ENCODE peak calls at places on chromosomes 13 and 19, in nine cellular contexts. One of them, this sample, is unnamed.

GRCh38 chr19:18023596-18024212 is 15.7 kb downstream of the ARRDC2 start:
- DNase-seq in IMR-90: no peak
- DNase-seq in esophagus squamous epithelium: peak; percentile 45
- DNase-seq in HepG2: no peak
- DNase-seq in suprapubic skin: peak; percentile 86
- DNase-seq in spleen: peak; percentile 95
- DNase-seq in tibial nerve: peak; percentile 89
- DNase-seq in adrenal gland: peak; percentile 83
- DNase-seq in transverse colon: peak; percentile 78
- DNase-seq in this sample: peak; percentile 91

GRCh38 chr19:50315773-50316448 is 13.3 kb downstream of the KCNC3 start:
- DNase-seq in adrenal gland: no peak
- DNase-seq in tibial nerve: no peak
- DNase-seq in HepG2: no peak
- DNase-seq in esophagus squamous epithelium: no peak
- DNase-seq in suprapubic skin: no peak
- DNase-seq in IMR-90: no peak
- DNase-seq in spleen: no peak
- DNase-seq in transverse colon: no peak
- DNase-seq in this sample: no peak

GRCh38 chr13:27971236-27971645 is 2.1 kb upstream of the CDX2 start:
- DNase-seq in IMR-90: no peak
- DNase-seq in HepG2: no peak
- DNase-seq in adrenal gland: no peak
- DNase-seq in suprapubic skin: no peak
- DNase-seq in spleen: no peak
- DNase-seq in esophagus squamous epithelium: no peak
- DNase-seq in tibial nerve: no peak
- DNase-seq in transverse colon: peak; percentile 81
- DNase-seq in this sample: no peak

GRCh38 chr13:81957121-81957520 is 1616.2 kb upstream of the SPRY2 start:
- DNase-seq in spleen: no peak
- DNase-seq in adrenal gland: no peak
- DNase-seq in esophagus squamous epithelium: no peak
- DNase-seq in transverse colon: no peak
- DNase-seq in HepG2: peak; percentile 2
- DNase-seq in suprapubic skin: no peak
- DNase-seq in IMR-90: no peak
- DNase-seq in tibial nerve: no peak
- DNase-seq in this sample: no peak

GRCh38 chr13:97387487-97388353 is 46.2 kb upstream of the RAP2A start:
- DNase-seq in tibial nerve: no peak
- DNase-seq in spleen: no peak
- DNase-seq in esophagus squamous epithelium: no peak
- DNase-seq in IMR-90: no peak
- DNase-seq in transverse colon: no peak
- DNase-seq in adrenal gland: no peak
- DNase-seq in HepG2: no peak
- DNase-seq in suprapubic skin: no peak
- DNase-seq in this sample: no peak

GRCh38 chr13:36344886-36345437 is 1.2 kb downstream of the SPART start:
- DNase-seq in transverse colon: no peak
- DNase-seq in IMR-90: no peak
- DNase-seq in tibial nerve: no peak
- DNase-seq in esophagus squamous epithelium: no peak
- DNase-seq in adrenal gland: no peak
- DNase-seq in HepG2: no peak
- DNase-seq in spleen: no peak
- DNase-seq in suprapubic skin: no peak
- DNase-seq in this sample: no peak

GRCh38 chr13:39602614-39603366 is at the start of gene LHFPL6:
- DNase-seq in tibial nerve: peak; percentile 72
- DNase-seq in adrenal gland: peak; percentile 86
- DNase-seq in suprapubic skin: peak; percentile 90
- DNase-seq in IMR-90: peak; percentile 77
- DNase-seq in spleen: peak; percentile 87
- DNase-seq in HepG2: peak; percentile 3
- DNase-seq in esophagus squamous epithelium: no peak
- DNase-seq in transverse colon: peak; percentile 75
- DNase-seq in this sample: peak; percentile 91

GRCh38 chr13:44013666-44014291 is 134.1 kb downstream of the LACC1 start:
- DNase-seq in suprapubic skin: no peak
- DNase-seq in tibial nerve: no peak
- DNase-seq in adrenal gland: no peak
- DNase-seq in IMR-90: peak; percentile 77
- DNase-seq in transverse colon: no peak
- DNase-seq in HepG2: no peak
- DNase-seq in spleen: no peak
- DNase-seq in esophagus squamous epithelium: no peak
- DNase-seq in this sample: no peak

GRCh38 chr19:40750035-40750284 is 317 bp downstream of the ACTMAP start:
- DNase-seq in esophagus squamous epithelium: no peak
- DNase-seq in suprapubic skin: no peak
- DNase-seq in IMR-90: no peak
- DNase-seq in transverse colon: no peak
- DNase-seq in adrenal gland: no peak
- DNase-seq in HepG2: no peak
- DNase-seq in spleen: no peak
- DNase-seq in tibial nerve: no peak
- DNase-seq in this sample: no peak

GRCh38 chr13:51148952-51149573 is 38.0 kb upstream of the C13orf42 start:
- DNase-seq in suprapubic skin: no peak
- DNase-seq in HepG2: no peak
- DNase-seq in adrenal gland: peak; percentile 59
- DNase-seq in tibial nerve: no peak
- DNase-seq in transverse colon: peak; percentile 11
- DNase-seq in spleen: no peak
- DNase-seq in IMR-90: peak; percentile 45
- DNase-seq in esophagus squamous epithelium: no peak
- DNase-seq in this sample: no peak

GRCh38 chr19:15379996-15380647 is 535 bp upstream of the AKAP8 start:
- DNase-seq in tibial nerve: no peak
- DNase-seq in IMR-90: peak; percentile 11
- DNase-seq in transverse colon: peak; percentile 80
- DNase-seq in spleen: no peak
- DNase-seq in suprapubic skin: no peak
- DNase-seq in HepG2: peak; percentile 48
- DNase-seq in esophagus squamous epithelium: no peak
- DNase-seq in adrenal gland: peak; percentile 59
- DNase-seq in this sample: no peak
- TF ChIP-seq POLR2A in tibial nerve: no peak
- TF ChIP-seq POLR2A in IMR-90: no peak
- TF ChIP-seq POLR2A in transverse colon: peak; percentile 13
- TF ChIP-seq POLR2A in spleen: no peak
- TF ChIP-seq POLR2A in suprapubic skin: no peak
- TF ChIP-seq POLR2A in HepG2: no peak
- TF ChIP-seq POLR2A in esophagus squamous epithelium: no peak
- TF ChIP-seq POLR2A in adrenal gland: no peak
- TF ChIP-seq POLR2A in this sample: no peak

GRCh38 chr19:16919496-16919895 is 30.7 kb downstream of the F2RL3 start:
- DNase-seq in spleen: no peak
- DNase-seq in HepG2: no peak
- DNase-seq in tibial nerve: no peak
- DNase-seq in transverse colon: no peak
- DNase-seq in adrenal gland: no peak
- DNase-seq in suprapubic skin: no peak
- DNase-seq in esophagus squamous epithelium: no peak
- DNase-seq in IMR-90: no peak
- DNase-seq in this sample: no peak

GRCh38 chr19:16922949-16923348 is 34.1 kb downstream of the F2RL3 start:
- DNase-seq in IMR-90: no peak
- DNase-seq in suprapubic skin: no peak
- DNase-seq in adrenal gland: no peak
- DNase-seq in esophagus squamous epithelium: no peak
- DNase-seq in transverse colon: no peak
- DNase-seq in spleen: no peak
- DNase-seq in HepG2: no peak
- DNase-seq in tibial nerve: no peak
- DNase-seq in this sample: no peak

GRCh38 chr19:16922592-16922934 is 33.8 kb downstream of the F2RL3 start:
- DNase-seq in spleen: no peak
- DNase-seq in transverse colon: no peak
- DNase-seq in esophagus squamous epithelium: no peak
- DNase-seq in adrenal gland: no peak
- DNase-seq in HepG2: no peak
- DNase-seq in suprapubic skin: no peak
- DNase-seq in tibial nerve: no peak
- DNase-seq in IMR-90: no peak
- DNase-seq in this sample: no peak

GRCh38 chr19:16920816-16921529 is 32.2 kb downstream of the F2RL3 start:
- DNase-seq in spleen: no peak
- DNase-seq in IMR-90: peak; percentile 88
- DNase-seq in HepG2: no peak
- DNase-seq in esophagus squamous epithelium: no peak
- DNase-seq in adrenal gland: peak; percentile 90
- DNase-seq in tibial nerve: no peak
- DNase-seq in transverse colon: no peak
- DNase-seq in suprapubic skin: no peak
- DNase-seq in this sample: no peak

GRCh38 chr19:16921766-16922591 is 33.2 kb downstream of the F2RL3 start:
- DNase-seq in suprapubic skin: no peak
- DNase-seq in HepG2: no peak
- DNase-seq in tibial nerve: no peak
- DNase-seq in spleen: no peak
- DNase-seq in IMR-90: no peak
- DNase-seq in transverse colon: no peak
- DNase-seq in adrenal gland: no peak
- DNase-seq in esophagus squamous epithelium: no peak
- DNase-seq in this sample: no peak
- H3K4me1 ChIP-seq in suprapubic skin: peaks cover 8% of the 10 kb centered on the region
- H3K4me1 ChIP-seq in HepG2: no peaks in the 10 kb centered on the region
- H3K4me1 ChIP-seq in tibial nerve: no peaks in the 10 kb centered on the region
- H3K4me1 ChIP-seq in spleen: no peaks in the 10 kb centered on the region
- H3K4me1 ChIP-seq in IMR-90: no peaks in the 10 kb centered on the region
- H3K4me1 ChIP-seq in transverse colon: no peaks in the 10 kb centered on the region
- H3K4me1 ChIP-seq in adrenal gland: no peaks in the 10 kb centered on the region
- H3K4me1 ChIP-seq in esophagus squamous epithelium: peaks cover 18% of the 10 kb centered on the region
- H3K4me1 ChIP-seq in this sample: no peaks in the 10 kb centered on the region

GRCh38 chr19:1616396-1616795 is 11.1 kb upstream of the UQCR11 start:
- DNase-seq in suprapubic skin: no peak
- DNase-seq in tibial nerve: no peak
- DNase-seq in HepG2: no peak
- DNase-seq in spleen: no peak
- DNase-seq in transverse colon: no peak
- DNase-seq in IMR-90: no peak
- DNase-seq in adrenal gland: peak; percentile 77
- DNase-seq in esophagus squamous epithelium: no peak
- DNase-seq in this sample: no peak

GRCh38 chr19:1611353-1611752 is 6.1 kb upstream of the UQCR11 start:
- DNase-seq in esophagus squamous epithelium: no peak
- DNase-seq in adrenal gland: no peak
- DNase-seq in tibial nerve: no peak
- DNase-seq in HepG2: no peak
- DNase-seq in IMR-90: no peak
- DNase-seq in suprapubic skin: no peak
- DNase-seq in spleen: no peak
- DNase-seq in transverse colon: no peak
- DNase-seq in this sample: no peak

GRCh38 chr19:1615156-1615765 is 10.0 kb upstream of the UQCR11 start:
- DNase-seq in IMR-90: no peak
- DNase-seq in esophagus squamous epithelium: no peak
- DNase-seq in tibial nerve: no peak
- DNase-seq in adrenal gland: no peak
- DNase-seq in transverse colon: no peak
- DNase-seq in HepG2: no peak
- DNase-seq in spleen: no peak
- DNase-seq in suprapubic skin: no peak
- DNase-seq in this sample: no peak

GRCh38 chr19:1612114-1613086 is 7.1 kb upstream of the UQCR11 start:
- DNase-seq in tibial nerve: no peak
- DNase-seq in IMR-90: no peak
- DNase-seq in HepG2: no peak
- DNase-seq in transverse colon: no peak
- DNase-seq in suprapubic skin: no peak
- DNase-seq in spleen: no peak
- DNase-seq in esophagus squamous epithelium: no peak
- DNase-seq in adrenal gland: no peak
- DNase-seq in this sample: no peak

GRCh38 chr19:1613808-1614570 is 8.7 kb upstream of the UQCR11 start:
- DNase-seq in spleen: no peak
- DNase-seq in suprapubic skin: no peak
- DNase-seq in transverse colon: no peak
- DNase-seq in IMR-90: no peak
- DNase-seq in adrenal gland: no peak
- DNase-seq in esophagus squamous epithelium: no peak
- DNase-seq in tibial nerve: no peak
- DNase-seq in HepG2: no peak
- DNase-seq in this sample: no peak
- H3K36me3 ChIP-seq in spleen: peaks cover 74% of the 10 kb centered on the region
- H3K36me3 ChIP-seq in suprapubic skin: peaks cover 83% of the 10 kb centered on the region
- H3K36me3 ChIP-seq in transverse colon: no peaks in the 10 kb centered on the region
- H3K36me3 ChIP-seq in IMR-90: peaks cover 66% of the 10 kb centered on the region
- H3K36me3 ChIP-seq in adrenal gland: no peaks in the 10 kb centered on the region
- H3K36me3 ChIP-seq in esophagus squamous epithelium: peaks cover 24% of the 10 kb centered on the region
- H3K36me3 ChIP-seq in tibial nerve: peaks cover 7% of the 10 kb centered on the region
- H3K36me3 ChIP-seq in HepG2: peaks cover 34% of the 10 kb centered on the region
- H3K36me3 ChIP-seq in this sample: peaks cover 71% of the 10 kb centered on the region

GRCh38 chr19:9827325-9828238 is at the start of gene UBL5:
- DNase-seq in spleen: peak; percentile 95
- DNase-seq in transverse colon: peak; percentile 94
- DNase-seq in tibial nerve: peak; percentile 72
- DNase-seq in adrenal gland: peak; percentile 83
- DNase-seq in suprapubic skin: peak; percentile 94
- DNase-seq in esophagus squamous epithelium: peak; percentile 34
- DNase-seq in IMR-90: peak; percentile 76
- DNase-seq in HepG2: peak; percentile 91
- DNase-seq in this sample: peak; percentile 90
- TF ChIP-seq POLR2A in spleen: peak; percentile 42
- TF ChIP-seq POLR2A in transverse colon: peak; percentile 90
- TF ChIP-seq POLR2A in tibial nerve: peak; percentile 84
- TF ChIP-seq POLR2A in adrenal gland: peak; percentile 61
- TF ChIP-seq POLR2A in suprapubic skin: no peak
- TF ChIP-seq POLR2A in esophagus squamous epithelium: peak; percentile 88
- TF ChIP-seq POLR2A in IMR-90: peak; percentile 72
- TF ChIP-seq POLR2A in HepG2: peak; percentile 57
- TF ChIP-seq POLR2A in this sample: peak; percentile 79

This sample was measured in heart left ventricle.